ENCODE peak calls at places on chromosomes 4 and X, in four cellular contexts. E is heart left ventricle, N is mucosa of descending colon, D is lung. W is an unnamed sample. For H3K4me1, the result is how much of the 10 kb centered on the place peaks cover.

GRCh38 chr4:78059524-78059889 is 2.4 kb downstream of the FRAS1 start:
- DNase-seq in D (peak), N (no peak), E (peak), W (peak)

GRCh38 chr4:46844325-46844917 is 64.6 kb downstream of the COX7B2 start:
- DNase-seq in D (no peak), E (no peak), N (no peak), W (peak)

GRCh38 chr4:185786422-185786821 is 25.6 kb downstream of the SORBS2 start:
- DNase-seq in D (no peak), N (no peak), E (no peak), W (no peak)

GRCh38 chrX:115898382-115899001 is 272.1 kb upstream of the AGTR2 start:
- DNase-seq in N (no peak), E (peak), D (peak), W (peak)

GRCh38 chrX:19593684-19594083 is 78.4 kb upstream of the MAP3K15 start:
- DNase-seq in E (no peak), N (no peak), D (no peak), W (no peak)

GRCh38 chrX:78725257-78725656 is 22.3 kb upstream of the LPAR4 start:
- DNase-seq in E (no peak), N (no peak), D (no peak), W (no peak)

GRCh38 chrX:53429755-53430154 is 4.4 kb downstream of the HSD17B10 start:
- DNase-seq in N (no peak), E (no peak), D (no peak), W (no peak)

GRCh38 chrX:153966283-153966688 is 5.3 kb downstream of the HCFC1 start:
- DNase-seq in N (no peak), E (peak), D (no peak), W (no peak)

GRCh38 chr4:77579406-77580076 is 26.1 kb upstream of the CXCL13 start:
- DNase-seq in E (no peak), D (no peak), N (no peak), W (no peak)

GRCh38 chrX:21509912-21510311 is 135.7 kb downstream of the CNKSR2 start:
- DNase-seq in D (no peak), E (no peak), N (no peak), W (no peak)

GRCh38 chr4:94408549-94409374 is 43.0 kb upstream of the PDLIM5 start:
- DNase-seq in D (no peak), N (no peak), E (no peak), W (no peak)

GRCh38 chr4:94409947-94410346 is 41.8 kb upstream of the PDLIM5 start:
- DNase-seq in D (no peak), N (no peak), E (no peak), W (no peak)

GRCh38 chr4:94407846-94408245 is 43.9 kb upstream of the PDLIM5 start:
- DNase-seq in N (no peak), E (no peak), D (no peak), W (no peak)

GRCh38 chr4:94410678-94411206 is 41.0 kb upstream of the PDLIM5 start:
- DNase-seq in N (no peak), E (peak), D (no peak), W (no peak)

DNA sequence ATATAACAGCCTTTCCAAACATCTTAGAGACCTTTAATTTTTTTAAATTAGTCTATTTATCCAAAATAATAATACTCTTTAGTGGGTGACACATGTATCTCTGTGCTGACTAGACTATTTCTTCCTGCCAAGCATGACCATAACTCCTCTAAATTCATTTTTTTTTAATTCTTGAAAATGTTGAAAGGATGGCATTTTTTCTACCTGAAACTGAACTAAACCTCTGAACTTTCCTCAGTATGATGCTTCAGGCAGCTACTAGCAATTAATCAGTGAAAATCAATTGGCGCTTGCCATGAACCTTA is 42.4 kb upstream of the PDLIM5 start:
- DNase-seq in E (no peak), D (no peak), N (no peak), W (no peak)
- H3K4me1 ChIP-seq in E (under half), D (under half), N (under half), W (under half)

GRCh38 chr4:24195976-24196736 is 306.3 kb upstream of the PPARGC1A start:
- DNase-seq in D (no peak), E (no peak), N (no peak), W (no peak)
- TF ChIP-seq CTCF in D (no peak), E (peak), N (no peak), W (no peak)

GRCh38 chr4:113148925-113149324 is 99.5 kb downstream of the ANK2 start:
- DNase-seq in D (no peak), E (no peak), N (no peak), W (no peak)

GRCh38 chr4:113145147-113145518 is 95.7 kb downstream of the ANK2 start:
- DNase-seq in D (no peak), N (no peak), E (no peak), W (no peak)

GRCh38 chr4:113147498-113148231 is 98.2 kb downstream of the ANK2 start:
- DNase-seq in N (no peak), D (no peak), E (no peak), W (no peak)

GRCh38 chr4:113145519-113146291 is 96.3 kb downstream of the ANK2 start:
- DNase-seq in D (no peak), N (no peak), E (peak), W (no peak)

DNA sequence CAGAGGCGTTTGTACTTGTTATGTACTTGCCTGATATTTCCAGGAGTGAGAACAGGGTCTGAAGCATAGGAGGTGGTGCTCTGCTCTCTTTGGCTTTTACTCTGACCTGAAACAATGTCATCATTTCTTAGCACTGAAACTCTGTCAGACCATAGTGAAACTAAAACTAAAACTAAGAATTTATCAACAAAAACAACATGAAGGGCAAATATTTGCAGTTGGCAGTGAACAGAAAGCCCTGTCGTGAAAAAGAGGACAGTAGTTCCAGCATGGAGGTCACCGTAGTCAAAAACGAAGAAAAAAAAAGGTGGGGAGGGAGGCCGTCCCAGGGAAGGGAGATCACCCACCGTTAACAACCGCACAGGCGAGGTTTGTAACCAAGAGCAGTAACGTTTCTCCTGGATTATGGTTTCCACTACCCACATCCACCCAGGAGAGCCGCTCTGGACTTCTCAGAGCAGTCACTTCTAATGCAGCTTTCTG is 97.5 kb downstream of the ANK2 start:
- DNase-seq in E (no peak), D (no peak), N (no peak), W (no peak)
- H3K4me1 ChIP-seq in E (under half), D (under half), N (under half), W (under half)

GRCh38 chrX:40576291-40576690 is 4.5 kb upstream of the ATP6AP2 start:
- DNase-seq in D (no peak), N (no peak), E (no peak), W (no peak)
- TF ChIP-seq CTCF in D (no peak), N (no peak), E (no peak), W (no peak)

GRCh38 chr4:38547052-38547451 is 116.9 kb upstream of the KLF3 start:
- DNase-seq in D (no peak), E (no peak), N (no peak), W (no peak)

DNA sequence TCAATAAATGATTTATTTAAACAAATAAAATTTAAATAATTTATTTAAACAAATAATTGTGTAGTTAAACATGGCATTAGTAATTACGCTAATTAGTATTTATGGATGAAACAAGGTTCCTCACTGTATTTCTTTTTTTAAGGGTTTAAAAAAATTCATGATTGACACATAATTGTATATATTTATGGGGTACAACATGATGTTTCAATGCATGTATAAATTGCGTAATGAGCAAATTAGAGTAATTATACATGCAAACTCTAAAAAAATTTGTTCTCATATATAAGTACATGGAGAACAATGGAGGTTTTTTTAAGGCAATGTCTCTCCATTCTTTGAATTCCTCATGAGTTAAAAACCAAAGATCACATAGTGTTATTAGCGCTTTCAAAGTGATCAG is 115.7 kb upstream of the KLF3 start:
- DNase-seq in N (no peak), E (no peak), D (no peak), W (no peak)
- H3K4me1 ChIP-seq in N (under half), E (under half), D (under half), W (under half)

DNA sequence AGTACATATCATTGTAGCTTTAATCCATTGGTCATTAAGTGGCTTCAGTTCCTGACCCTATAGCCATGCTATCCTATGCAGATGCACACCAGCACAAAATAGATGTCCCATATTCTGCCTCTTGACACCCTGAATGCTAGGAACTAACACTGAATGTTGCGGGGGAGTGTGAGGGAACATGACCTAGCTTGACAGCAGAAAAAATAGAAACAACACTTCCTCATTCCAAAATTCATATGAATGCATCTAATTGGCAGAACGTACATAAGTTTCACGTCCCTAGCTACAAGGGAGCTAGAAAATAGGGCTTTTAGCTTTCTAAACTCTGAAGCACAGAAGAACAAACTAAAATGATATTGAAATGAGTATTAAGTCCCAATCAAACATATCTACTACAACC is 14.4 kb upstream of the DCAF8L1 start:
- DNase-seq in D (no peak), E (no peak), N (no peak), W (no peak)
- TF ChIP-seq CTCF in D (no peak), E (no peak), N (no peak), W (no peak)

W was measured in colonic mucosa.